ENCODE peak calls at places on chromosomes 11 and 22, in six cellular contexts. Q is adrenal gland, K is GM20000, O is heart left ventricle, B is AG09309, F is osteoblast. N is an unnamed sample.

GRCh38 chr11:66067640-66068039 is 2.4 kb upstream of the PACS1 start:
- DNase-seq in Q (no peak), K (no peak), O (no peak), B (no peak), F (no peak), N (no peak)

GRCh38 chr11:62925745-62926668 is 4.8 kb upstream of the CHRM1 start:
- DNase-seq in Q (no peak), K (no peak), O (peak; percentile 31), B (no peak), F (no peak), N (no peak)

GRCh38 chr11:28232649-28233048 is 124.5 kb downstream of the METTL15 start:
- DNase-seq in Q (no peak), K (no peak), O (no peak), B (no peak), F (no peak), N (no peak)

GRCh38 chr22:43013355-43014061 is 1.4 kb downstream of the PACSIN2 start:
- DNase-seq in Q (peak; percentile 68), K (no peak), O (no peak), B (no peak), F (no peak), N (no peak)

GRCh38 chr22:48779211-48779643 is 1048.4 kb downstream of the BRD1 start:
- DNase-seq in Q (no peak), K (no peak), O (no peak), B (no peak), F (no peak), N (no peak)

GRCh38 chr11:79198203-79198897 is 242.5 kb downstream of the TENM4 start:
- DNase-seq in Q (no peak), K (no peak), O (peak; percentile 37), B (no peak), F (no peak), N (no peak)

GRCh38 chr11:99960536-99960935 is 726.6 kb upstream of the ARHGAP42 start:
- DNase-seq in Q (no peak), K (no peak), O (no peak), B (no peak), F (no peak), N (no peak)

GRCh38 chr11:72848846-72849466 is 34.7 kb downstream of the ATG16L2 start:
- DNase-seq in Q (no peak), K (no peak), O (no peak), B (no peak), F (peak; percentile 63), N (no peak)

GRCh38 chr11:125390949-125391348 is 105.1 kb downstream of the FEZ1 start:
- DNase-seq in Q (no peak), K (no peak), O (no peak), B (peak; percentile 25), F (no peak), N (no peak)

GRCh38 chr22:45164217-45165123 is 745 bp downstream of the NUP50 start:
- DNase-seq in Q (peak; percentile 45), K (peak; percentile 72), O (peak; percentile 35), B (no peak), F (peak; percentile 80), N (no peak)

GRCh38 chr11:61973603-61974162 is 6.2 kb upstream of the FTH1 start:
- DNase-seq in Q (no peak), K (no peak), O (peak; percentile 44), B (no peak), F (peak; percentile 23), N (no peak)

GRCh38 chr11:44596541-44597276 is 31.2 kb downstream of the CD82 start:
- DNase-seq in Q (no peak), K (peak; percentile 69), O (no peak), B (no peak), F (peak; percentile 75), N (no peak)

GRCh38 chr11:27012254-27012921 is 18.5 kb downstream of the FIBIN start:
- DNase-seq in Q (no peak), K (no peak), O (no peak), B (no peak), F (no peak), N (no peak)

GRCh38 chr11:58193403-58193802 is 4.5 kb downstream of the OR9Q2 start:
- DNase-seq in Q (no peak), K (no peak), O (no peak), B (no peak), F (no peak), N (no peak)

GRCh38 chr22:45672564-45673481 is 1.2 kb downstream of the ATXN10 start:
- DNase-seq in Q (no peak), K (no peak), O (no peak), B (no peak), F (no peak), N (no peak)

GRCh38 chr22:43467171-43467570 is 55.4 kb downstream of the MPPED1 start:
- DNase-seq in Q (no peak), K (no peak), O (no peak), B (no peak), F (no peak), N (no peak)

GRCh38 chr22:38069372-38070249 is 12.4 kb downstream of the PICK1 start:
- DNase-seq in Q (no peak), K (no peak), O (peak; percentile 93), B (peak; percentile 89), F (peak; percentile 98), N (no peak)

GRCh38 chr11:45087301-45087700 is 59.1 kb upstream of the PRDM11 start:
- DNase-seq in Q (no peak), K (no peak), O (peak; percentile 75), B (no peak), F (no peak), N (no peak)

GRCh38 chr11:32861850-32862577 is 30.6 kb upstream of the QSER1 start:
- DNase-seq in Q (no peak), K (no peak), O (no peak), B (no peak), F (no peak), N (no peak)

GRCh38 chr11:82183346-82183745 is 550.3 kb downstream of the FAM181B start:
- DNase-seq in Q (no peak), K (no peak), O (no peak), B (no peak), F (no peak), N (no peak)

GRCh38 chr11:19919050-19919561 is 206.5 kb downstream of the NAV2 start:
- DNase-seq in Q (peak; percentile 78), K (no peak), O (peak; percentile 61), B (peak; percentile 96), F (peak; percentile 93), N (no peak)

GRCh38 chr22:49228431-49229037 is 599.1 kb downstream of the BRD1 start:
- DNase-seq in Q (no peak), K (no peak), O (no peak), B (no peak), F (no peak), N (peak; percentile 14)

GRCh38 chr11:70176940-70177689 is 26.0 kb upstream of the FADD start:
- DNase-seq in Q (no peak), K (peak; percentile 77), O (no peak), B (no peak), F (peak; percentile 96), N (no peak)

GRCh38 chr11:124301482-124301881 is 12.3 kb downstream of the OR8D1 start:
- DNase-seq in Q (peak; percentile 48), K (no peak), O (no peak), B (no peak), F (no peak), N (no peak)

GRCh38 chr22:27401321-27401720 is 400.2 kb downstream of the MN1 start:
- DNase-seq in Q (no peak), K (no peak), O (no peak), B (no peak), F (no peak), N (no peak)

GRCh38 chr22:43832393-43833265 is 20.5 kb upstream of the EFCAB6 start:
- DNase-seq in Q (no peak), K (no peak), O (no peak), B (no peak), F (peak; percentile 80), N (peak; percentile 87)

GRCh38 chr11:3161309-3161708 is 3.8 kb downstream of the OSBPL5 start:
- DNase-seq in Q (no peak), K (no peak), O (peak; percentile 41), B (no peak), F (peak; percentile 76), N (peak; percentile 80)

GRCh38 chr11:5007561-5007960 is 12.9 kb downstream of the OR51L1 start:
- DNase-seq in Q (no peak), K (no peak), O (no peak), B (no peak), F (no peak), N (no peak)

GRCh38 chr22:46737976-46738641 is at the start of gene CERK:
- DNase-seq in Q (peak; percentile 91), K (peak; percentile 93), O (peak; percentile 92), B (no peak), F (peak; percentile 97), N (no peak)

GRCh38 chr22:23156286-23156685 is 11.0 kb downstream of the RAB36 start:
- DNase-seq in Q (no peak), K (no peak), O (no peak), B (no peak), F (peak; percentile 67), N (no peak)
- TF ChIP-seq CTCF in Q (no peak), K (no peak), O (no peak), B (no peak), F (no peak), N (no peak)

DNA sequence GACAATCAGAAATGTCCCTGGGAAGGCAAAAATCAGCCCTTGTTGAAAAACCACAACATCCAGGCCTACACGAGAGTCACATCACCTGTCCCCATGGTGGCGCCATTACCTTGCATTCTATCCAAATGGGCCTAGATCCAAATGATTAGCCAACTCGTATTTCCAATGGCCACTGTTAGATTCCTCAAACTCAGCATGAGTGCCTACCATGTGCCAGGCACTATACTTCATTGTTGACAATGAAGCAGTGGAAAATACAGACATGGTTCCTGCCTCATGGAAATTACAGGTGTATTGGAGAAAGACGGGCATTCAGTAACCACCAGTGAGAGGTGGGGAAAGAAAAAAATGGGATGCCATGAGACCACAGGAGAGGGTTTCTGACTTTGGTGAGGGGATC is 29.8 kb upstream of the CREB3L1 start:
- DNase-seq in Q (peak; percentile 37), K (peak; percentile 63), O (no peak), B (no peak), F (no peak), N (no peak)
- TF ChIP-seq CTCF in Q (peak; percentile 20), K (no peak), O (peak; percentile 43), B (no peak), F (peak; percentile 20), N (peak; percentile 63)

GRCh38 chr11:77020751-77021150 is 13.4 kb upstream of the B3GNT6 start:
- DNase-seq in Q (no peak), K (no peak), O (no peak), B (no peak), F (no peak), N (no peak)
- TF ChIP-seq CTCF in Q (no peak), K (no peak), O (no peak), B (no peak), F (no peak), N (no peak)

DNA sequence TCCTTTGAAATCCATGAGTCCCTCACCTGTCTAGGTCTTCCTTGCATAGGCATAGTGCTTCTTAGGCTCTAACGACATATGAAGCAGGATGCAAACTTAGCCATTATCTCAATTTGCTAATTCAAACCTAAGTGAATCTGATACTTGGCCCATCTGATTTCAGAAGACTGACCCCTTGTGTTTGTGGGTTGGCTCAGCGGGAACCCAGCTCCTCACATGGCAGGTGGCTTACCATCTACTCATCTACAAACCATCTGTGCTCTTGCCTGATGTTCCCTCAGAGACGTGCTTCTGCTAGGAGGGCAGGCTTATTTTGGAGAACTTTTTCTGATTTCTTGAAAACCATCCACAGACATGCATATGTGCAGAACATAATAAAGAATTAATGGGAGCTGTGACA is 15.2 kb downstream of the ELMOD1 start:
- DNase-seq in Q (no peak), K (no peak), O (no peak), B (no peak), F (peak; percentile 17), N (no peak)
- TF ChIP-seq CTCF in Q (no peak), K (no peak), O (no peak), B (peak; percentile 15), F (no peak), N (peak; percentile 18)